ENCODE peak calls at places on chromosomes 4 and X, in eight cellular contexts. B, F, X, A, D, Y, P and S are unnamed samples. For H3K4me1, the result is how much of the 10 kb centered on the place peaks cover.

GRCh38 chr4:39792128-39792527 is 94.2 kb downstream of the UBE2K start:
- DNase-seq in B (no peak), F (no peak), X (no peak), A (no peak), D (no peak), Y (no peak), P (no peak), S (no peak)

GRCh38 chr4:34935739-34936138 is 1308.6 kb downstream of the ARAP2 start:
- DNase-seq in B (no peak), F (no peak), X (no peak), A (no peak), D (no peak), Y (no peak), P (no peak), S (no peak)

GRCh38 chr4:75028196-75028854 is 95.4 kb downstream of the PARM1 start:
- DNase-seq in B (no peak), F (no peak), X (no peak), A (no peak), D (no peak), Y (no peak), P (no peak), S (no peak)

GRCh38 chr4:81408341-81408740 is 63.4 kb downstream of the RASGEF1B start:
- DNase-seq in B (no peak), F (no peak), X (no peak), A (no peak), D (no peak), Y (no peak), P (no peak), S (no peak)

GRCh38 chr4:147833254-147833653 is 101.4 kb downstream of the ARHGAP10 start:
- DNase-seq in B (no peak), F (no peak), X (no peak), A (no peak), D (no peak), Y (no peak), P (no peak), S (no peak)

GRCh38 chr4:27239651-27240050 is 379.0 kb downstream of the STIM2 start:
- DNase-seq in B (no peak), F (no peak), X (no peak), A (no peak), D (no peak), Y (no peak), P (no peak), S (no peak)

GRCh38 chrX:29858714-29859113 is 356.6 kb upstream of the MAGEB2 start:
- DNase-seq in B (no peak), F (no peak), X (no peak), A (no peak), D (no peak), Y (no peak), P (no peak), S (no peak)

GRCh38 chrX:136810493-136810892 is 29.8 kb upstream of the ARHGEF6 start:
- DNase-seq in B (no peak), F (no peak), X (no peak), A (no peak), D (no peak), Y (no peak), P (no peak), S (no peak)

GRCh38 chrX:40146471-40147398 is 49.0 kb upstream of the BCOR start:
- DNase-seq in B (no peak), F (no peak), X (peak), A (no peak), D (no peak), Y (no peak), P (no peak), S (no peak)

GRCh38 chrX:47232803-47233332 is at the start of gene USP11:
- DNase-seq in B (no peak), F (peak), X (no peak), A (no peak), D (peak), Y (no peak), P (no peak), S (no peak)
- TF ChIP-seq POLR2AphosphoS5 in B (no peak), F (peak), X (peak), A (no peak), D (peak), Y (no peak), P (no peak), S (peak)

DNA sequence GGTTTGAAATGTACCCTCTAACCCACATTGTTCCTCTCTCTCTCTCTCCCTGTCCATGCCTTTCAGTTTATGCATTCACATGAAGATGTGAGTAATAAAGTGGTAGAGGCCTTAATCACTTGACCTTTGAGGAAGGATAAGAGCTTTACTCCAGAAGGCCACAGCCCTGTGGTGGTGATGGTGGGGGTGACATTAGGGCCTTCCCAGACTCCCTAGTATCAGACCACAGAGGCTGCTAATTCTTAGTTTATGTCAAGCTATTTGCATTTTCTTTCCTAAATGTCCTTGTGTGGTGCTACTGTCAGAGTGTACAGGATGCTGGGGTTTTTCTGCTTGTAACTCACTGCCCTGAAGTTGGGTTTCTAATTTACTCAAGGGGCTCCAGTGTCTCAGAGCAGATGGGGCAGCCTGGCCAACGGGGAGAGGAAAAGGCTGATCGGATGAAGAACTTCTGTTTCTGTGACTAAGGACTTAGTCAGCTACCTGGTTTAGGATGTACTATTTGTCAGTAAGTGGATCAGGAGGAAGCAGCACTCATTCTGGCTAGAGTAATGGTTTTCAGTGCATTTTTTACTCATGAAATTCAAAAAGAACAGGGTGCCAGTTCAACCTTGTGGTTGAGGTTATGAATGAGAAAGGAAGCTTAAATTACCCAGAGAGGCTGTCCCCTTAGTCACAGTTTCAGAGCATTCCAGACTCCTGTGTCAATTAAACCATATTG is 509.6 kb upstream of the DIPK2B start:
- DNase-seq in B (no peak), F (no peak), X (no peak), A (peak), D (no peak), Y (no peak), P (peak), S (no peak)
- H3K4me1 ChIP-seq in B (under half), F (under half), X (under half), A (under half), D (under half), Y (under half), P (half or more), S (under half)

GRCh38 chr4:163494360-163495241 is at the start of gene TMA16:
- DNase-seq in B (peak), F (peak), X (peak), A (peak), D (peak), Y (peak), P (peak), S (peak)
- TF ChIP-seq POLR2A in B (peak), F (no peak), X (no peak), A (peak), D (peak), Y (peak), P (peak), S (no peak)

GRCh38 chr4:52560844-52561280 is 98.2 kb downstream of the USP46 start:
- DNase-seq in B (no peak), F (no peak), X (no peak), A (no peak), D (no peak), Y (no peak), P (no peak), S (no peak)
- TF ChIP-seq POLR2AphosphoS5 in B (no peak), F (no peak), X (no peak), A (no peak), D (no peak), Y (no peak), P (no peak), S (no peak)

DNA sequence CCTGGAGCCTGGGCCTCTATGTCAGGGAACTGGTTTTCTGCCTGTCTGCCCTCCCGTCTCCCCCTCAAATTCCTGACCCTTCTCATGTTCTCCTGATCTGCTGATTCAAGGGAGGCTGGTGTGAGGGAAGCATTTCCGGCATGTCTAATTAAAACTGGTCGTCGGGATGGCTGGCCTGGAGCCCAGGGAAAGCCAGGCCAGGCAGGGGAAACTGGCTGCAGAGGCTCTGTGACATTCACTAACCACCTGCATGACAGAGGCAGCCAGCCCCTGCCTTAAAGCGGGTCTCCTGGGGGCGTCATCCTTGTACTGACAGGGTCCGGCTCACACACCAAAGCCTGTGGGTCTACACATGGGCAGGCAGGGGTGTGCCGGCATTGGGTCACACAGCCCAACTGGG is 35.2 kb downstream of the ABLIM2 start:
- DNase-seq in B (no peak), F (no peak), X (no peak), A (no peak), D (no peak), Y (no peak), P (no peak), S (no peak)
- H3K4me1 ChIP-seq in B (under half), F (under half), X (under half), A (under half), D (under half), Y (under half), P (under half), S (under half)

GRCh38 chrX:102548231-102548630 is 31.7 kb upstream of the TMSB15A start:
- DNase-seq in B (no peak), F (no peak), X (no peak), A (no peak), D (no peak), Y (no peak), P (no peak), S (no peak)

DNA sequence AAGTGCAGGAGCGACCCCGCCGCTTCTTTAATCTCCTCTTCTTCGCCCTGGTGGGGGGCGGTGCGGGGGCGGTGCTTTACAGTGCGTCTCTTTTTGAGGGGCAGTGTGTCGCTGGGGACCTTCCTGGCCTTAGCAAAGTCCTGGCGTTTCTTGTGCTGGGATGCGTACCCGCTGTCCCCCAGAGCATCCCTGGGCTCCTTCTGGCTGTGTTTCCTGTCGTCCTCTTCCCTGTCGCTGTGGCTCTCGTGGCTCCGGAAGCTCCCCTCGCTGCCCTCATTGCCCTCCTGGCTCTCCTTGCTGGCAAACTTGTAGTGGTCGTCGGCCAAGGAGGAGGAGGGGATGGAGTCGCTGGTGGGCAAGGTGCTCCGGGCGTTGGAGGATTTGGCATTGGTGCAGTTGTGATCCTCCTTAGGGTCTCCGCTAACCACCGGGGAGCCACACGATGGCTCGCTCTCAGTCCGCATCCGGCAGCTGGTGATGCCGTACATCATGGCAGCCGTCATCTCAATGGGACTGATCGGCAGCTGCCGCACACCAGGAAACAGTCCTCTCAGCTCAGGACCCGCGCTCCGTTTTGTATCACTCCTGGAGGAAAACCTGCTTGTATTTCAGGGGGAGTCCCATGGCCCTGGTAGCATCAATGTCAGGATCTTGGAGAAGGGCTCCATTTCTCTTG is 30.4 kb upstream of the TMSB15A start:
- DNase-seq in B (no peak), F (no peak), X (no peak), A (no peak), D (no peak), Y (no peak), P (no peak), S (no peak)
- TF ChIP-seq POLR2A in B (no peak), F (no peak), X (no peak), A (no peak), D (no peak), Y (no peak), P (no peak), S (no peak)

DNA sequence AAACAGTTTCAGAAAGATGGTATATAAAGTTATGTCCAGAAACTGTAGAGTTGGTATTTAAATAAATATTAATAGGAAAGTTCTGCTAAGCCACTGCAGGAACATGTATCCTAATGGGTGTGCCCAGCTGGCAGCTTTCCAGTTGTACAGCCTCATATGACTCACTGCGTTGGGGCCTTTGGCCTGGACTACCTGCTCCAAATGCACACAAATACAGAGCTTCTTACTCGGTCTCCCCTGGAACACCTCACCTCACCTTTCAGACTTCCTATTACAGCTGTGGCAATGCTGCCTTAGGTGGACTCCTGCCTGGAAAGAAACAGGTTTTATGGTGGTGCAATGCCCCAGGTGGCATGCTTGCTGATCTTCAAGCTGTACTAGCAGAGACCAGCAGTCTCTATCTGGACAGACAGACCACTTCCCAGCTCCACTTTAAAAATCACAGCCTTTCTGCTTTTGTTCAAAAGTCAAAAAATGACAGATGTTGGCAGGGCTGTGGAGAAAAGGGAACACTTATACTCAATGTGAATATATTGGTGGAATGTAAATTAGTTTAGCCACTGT is 85.6 kb upstream of the EXOC1L start:
- DNase-seq in B (peak), F (peak), X (no peak), A (peak), D (peak), Y (no peak), P (peak), S (peak)
- TF ChIP-seq POLR2AphosphoS5 in B (no peak), F (no peak), X (no peak), A (peak), D (peak), Y (no peak), P (no peak), S (no peak)

GRCh38 chr4:169251291-169252235 is 19.2 kb downstream of the SH3RF1 start:
- DNase-seq in B (no peak), F (no peak), X (no peak), A (peak), D (peak), Y (no peak), P (peak), S (no peak)
- H3K4me1 ChIP-seq in B (under half), F (under half), X (under half), A (half or more), D (half or more), Y (under half), P (half or more), S (under half)

GRCh38 chr4:82890913-82891727 is at the start of gene SEC31A:
- DNase-seq in B (peak), F (peak), X (peak), A (peak), D (peak), Y (peak), P (peak), S (peak)
- TF ChIP-seq POLR2A in B (peak), F (peak), X (peak), A (peak), D (peak), Y (peak), P (peak), S (peak)

GRCh38 chr4:174381419-174381818 is 97.7 kb downstream of the CEP44 start:
- DNase-seq in B (no peak), F (no peak), X (no peak), A (no peak), D (no peak), Y (no peak), P (no peak), S (no peak)
- TF ChIP-seq POLR2AphosphoS5 in B (no peak), F (no peak), X (no peak), A (no peak), D (no peak), Y (no peak), P (no peak), S (no peak)